ENCODE peak calls at places on chromosome 10, in seven cellular contexts. N is mammary epithelial cell; U is hepatocyte; H is HepG2; P is heart left ventricle; Y is CD8-positive, alpha-beta T cell; R is A549. Z is an unnamed sample.
A peak's percentile ranks its signal among the peaks of the same experiment; 100 is the strongest.

GRCh38 chr10:35486297-35486991 is 118.7 kb upstream of the GJD4 start:
- DNase-seq in N (no peak), U (no peak), H (no peak), P (no peak), Y (no peak), R (no peak), Z (no peak)

GRCh38 chr10:109253306-109253705 is 670.0 kb downstream of the XPNPEP1 start:
- DNase-seq in N (no peak), U (no peak), H (no peak), P (no peak), Y (no peak), R (no peak), Z (no peak)

GRCh38 chr10:51667992-51668689 is 31.3 kb downstream of the CSTF2T start:
- DNase-seq in N (no peak), U (no peak), H (no peak), P (no peak), Y (no peak), R (no peak), Z (no peak)

GRCh38 chr10:12556057-12556456 is 206.7 kb downstream of the CAMK1D start:
- DNase-seq in N (no peak), U (no peak), H (no peak), P (no peak), Y (no peak), R (no peak), Z (no peak)

GRCh38 chr10:79933961-79934360 is 14.9 kb downstream of the SFTPD start:
- DNase-seq in N (no peak), U (peak; percentile 34), H (peak; percentile 73), P (no peak), Y (no peak), R (no peak), Z (no peak)

GRCh38 chr10:124119933-124120332 is 26.5 kb upstream of the CHST15 start:
- DNase-seq in N (no peak), U (no peak), H (no peak), P (peak; percentile 78), Y (no peak), R (no peak), Z (no peak)

GRCh38 chr10:129965940-129966339 is 1.9 kb upstream of the EBF3 start:
- DNase-seq in N (no peak), U (no peak), H (no peak), P (no peak), Y (no peak), R (no peak), Z (no peak)

GRCh38 chr10:99999319-100000108 is 10.2 kb downstream of the DNMBP start:
- DNase-seq in N (no peak), U (no peak), H (no peak), P (no peak), Y (no peak), R (no peak), Z (no peak)

GRCh38 chr10:122143238-122143841 is 127.8 kb upstream of the BTBD16 start:
- DNase-seq in N (peak; percentile 31), U (no peak), H (no peak), P (no peak), Y (no peak), R (no peak), Z (peak; percentile 36)

GRCh38 chr10:117419921-117420320 is 44.7 kb upstream of the PDZD8 start:
- DNase-seq in N (peak; percentile 31), U (no peak), H (no peak), P (no peak), Y (no peak), R (no peak), Z (no peak)

GRCh38 chr10:35070521-35070920 is 19.6 kb downstream of the CUL2 start:
- DNase-seq in N (no peak), U (no peak), H (no peak), P (no peak), Y (no peak), R (no peak), Z (no peak)

GRCh38 chr10:59362991-59363390 is 642 bp upstream of the FAM13C start:
- DNase-seq in N (peak; percentile 42), U (peak; percentile 73), H (no peak), P (peak; percentile 57), Y (no peak), R (no peak), Z (peak; percentile 30)

GRCh38 chr10:30782543-30783461 is 153.2 kb upstream of the LYZL2 start:
- DNase-seq in N (no peak), U (no peak), H (no peak), P (peak; percentile 54), Y (no peak), R (no peak), Z (no peak)

GRCh38 chr10:110584006-110584405 is 16.5 kb downstream of the SMC3 start:
- DNase-seq in N (no peak), U (no peak), H (no peak), P (no peak), Y (no peak), R (no peak), Z (no peak)

GRCh38 chr10:909831-910230 is 21.7 kb downstream of the LARP4B start:
- DNase-seq in N (no peak), U (no peak), H (no peak), P (no peak), Y (no peak), R (no peak), Z (no peak)

GRCh38 chr10:126373982-126374381 is 14.3 kb downstream of the ADAM12 start:
- DNase-seq in N (no peak), U (no peak), H (no peak), P (no peak), Y (no peak), R (no peak), Z (no peak)

GRCh38 chr10:22652988-22653431 is 61.4 kb downstream of the PIP4K2A start:
- DNase-seq in N (no peak), U (no peak), H (no peak), P (no peak), Y (peak; percentile 37), R (no peak), Z (no peak)

GRCh38 chr10:132107211-132107946 is 41.6 kb downstream of the JAKMIP3 start:
- DNase-seq in N (no peak), U (no peak), H (no peak), P (no peak), Y (no peak), R (no peak), Z (no peak)

GRCh38 chr10:55629792-55630490 is 731.1 kb downstream of the ZWINT start:
- DNase-seq in N (no peak), U (peak; percentile 77), H (peak; percentile 6), P (peak; percentile 28), Y (no peak), R (peak; percentile 15), Z (peak; percentile 28)

GRCh38 chr10:69863580-69863979 is 61.9 kb downstream of the COL13A1 start:
- DNase-seq in N (peak; percentile 57), U (no peak), H (no peak), P (no peak), Y (no peak), R (no peak), Z (no peak)

GRCh38 chr10:24821986-24822385 is 98.3 kb upstream of the ARHGAP21 start:
- DNase-seq in N (peak; percentile 81), U (peak; percentile 56), H (peak; percentile 30), P (no peak), Y (peak; percentile 29), R (peak; percentile 79), Z (peak; percentile 40)
- H3K27ac ChIP-seq in N (peak overlapping the region; percentile 71), U (no peak overlapping the region), H (no peak overlapping the region), P (no peak overlapping the region), Y (no peak overlapping the region), R (peak overlapping the region; percentile 77), Z (peak overlapping the region; percentile 93)

GRCh38 chr10:78850611-78851010 is 218.2 kb upstream of the ZMIZ1 start:
- DNase-seq in N (no peak), U (no peak), H (no peak), P (no peak), Y (no peak), R (no peak), Z (no peak)

GRCh38 chr10:78851652-78852051 is 217.1 kb upstream of the ZMIZ1 start:
- DNase-seq in N (no peak), U (peak; percentile 33), H (no peak), P (no peak), Y (no peak), R (no peak), Z (no peak)

GRCh38 chr10:78852447-78852846 is 216.3 kb upstream of the ZMIZ1 start:
- DNase-seq in N (no peak), U (no peak), H (no peak), P (no peak), Y (no peak), R (no peak), Z (no peak)

GRCh38 chr10:78853864-78854263 is 214.9 kb upstream of the ZMIZ1 start:
- DNase-seq in N (no peak), U (no peak), H (peak; percentile 78), P (no peak), Y (no peak), R (no peak), Z (no peak)

GRCh38 chr10:78852856-78853255 is 215.9 kb upstream of the ZMIZ1 start:
- DNase-seq in N (no peak), U (no peak), H (no peak), P (no peak), Y (peak; percentile 26), R (peak; percentile 19), Z (no peak)
- TF ChIP-seq CTCF in N (peak; percentile 11), U (peak; percentile 2), H (peak; percentile 24), P (peak; percentile 30), Y (peak; percentile 19), R (peak; percentile 23), Z (no peak)

GRCh38 chr10:87092356-87092860 is 2.2 kb downstream of the GLUD1 start:
- DNase-seq in N (peak; percentile 31), U (peak; percentile 15), H (no peak), P (no peak), Y (no peak), R (no peak), Z (no peak)
- H3K27ac ChIP-seq in N (peak overlapping the region; percentile 87), U (peak overlapping the region; percentile 97), H (peak overlapping the region; percentile 81), P (peak overlapping the region; percentile 95), Y (peak overlapping the region; percentile 81), R (peak overlapping the region; percentile 95), Z (no peak overlapping the region)

GRCh38 chr10:102537948-102538347 is 34.2 kb downstream of the SUFU start:
- DNase-seq in N (no peak), U (no peak), H (no peak), P (no peak), Y (no peak), R (no peak), Z (no peak)

GRCh38 chr10:102538811-102539210 is 35.0 kb downstream of the SUFU start:
- DNase-seq in N (no peak), U (no peak), H (no peak), P (no peak), Y (no peak), R (no peak), Z (no peak)

GRCh38 chr10:102542800-102543418 is 39.1 kb downstream of the SUFU start:
- DNase-seq in N (peak; percentile 42), U (no peak), H (no peak), P (no peak), Y (no peak), R (no peak), Z (no peak)

GRCh38 chr10:102537367-102537766 is 33.6 kb downstream of the SUFU start:
- DNase-seq in N (no peak), U (no peak), H (no peak), P (no peak), Y (no peak), R (no peak), Z (no peak)

DNA sequence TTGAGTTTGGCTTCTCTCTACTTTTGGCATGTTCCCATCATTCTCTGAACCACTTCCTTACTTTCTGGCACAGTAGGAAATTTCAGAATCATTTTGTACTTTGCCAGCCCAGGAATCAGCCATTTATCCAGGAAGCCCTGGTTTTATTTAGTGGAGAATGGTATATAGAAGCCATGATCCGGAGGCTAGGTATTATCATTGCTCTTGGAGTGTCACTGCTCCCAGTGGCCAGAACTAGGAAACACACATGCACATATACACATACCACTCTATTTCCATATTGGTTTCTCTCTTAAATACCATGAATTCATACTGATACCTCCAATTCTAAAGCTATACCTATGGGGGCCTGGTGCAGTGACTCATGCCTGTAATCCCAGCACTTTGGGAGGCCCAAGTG is 36.3 kb downstream of the SUFU start:
- DNase-seq in N (no peak), U (peak; percentile 18), H (peak; percentile 30), P (no peak), Y (no peak), R (peak; percentile 32), Z (peak; percentile 24)
- TF ChIP-seq CTCF in N (peak; percentile 52), U (peak; percentile 21), H (no peak), P (peak; percentile 41), Y (no peak), R (peak; percentile 11), Z (no peak)